ENCODE peak calls at places on chromosomes 3 and 15, in seven cellular contexts. Y is HEK293T; F is stimulated activated CD8-positive, alpha-beta memory T cell treated with anti-CD3 and anti-CD28 coated beads, Interleukin-2, amount 100 ng/mL, for 1 hour; R is NCI-H510A treated with DMSO at 0.1 percent for 48 hours; H is left ventricle myocardium inferior; Q is stimulated activated CD4-positive, alpha-beta T cell treated with anti-CD3 and anti-CD28 coated beads, Interleukin-4, amount 100 ng/mL, for 1 hour; G is NCI-H2081. S is an unnamed sample.

GRCh38 chr15:68820205-68820588 is 498 bp downstream of the ANP32A start:
- DNase-seq in F (no peak), R (no peak), G (peak; percentile 39), Q (peak; percentile 70), Y (no peak), H (peak; percentile 49), S (no peak)

GRCh38 chr3:108035751-108036150 is 55.1 kb downstream of the CD47 start:
- DNase-seq in G (no peak), R (no peak), F (no peak), H (no peak), Q (no peak), Y (no peak), S (no peak)

GRCh38 chr15:45640610-45641009 is 5.8 kb downstream of the SQOR start:
- DNase-seq in H (no peak), G (no peak), R (no peak), F (no peak), Q (no peak), Y (no peak), S (no peak)

GRCh38 chr15:78944202-78944625 is 632 bp downstream of the CTSH start:
- DNase-seq in F (no peak), Y (no peak), G (no peak), Q (no peak), H (no peak), R (no peak), S (no peak)

GRCh38 chr3:159844383-159844730 is 144.3 kb upstream of the IL12A start:
- DNase-seq in Y (no peak), H (no peak), Q (no peak), R (no peak), F (no peak), G (no peak), S (no peak)

GRCh38 chr15:76572983-76573314 is 236.4 kb downstream of the ISL2 start:
- DNase-seq in F (no peak), Q (no peak), Y (no peak), R (no peak), H (no peak), G (no peak), S (no peak)

GRCh38 chr15:40092416-40093223 is 16.1 kb downstream of the BMF start:
- DNase-seq in H (peak; percentile 70), G (peak; percentile 59), Q (no peak), F (no peak), Y (no peak), R (peak; percentile 90), S (no peak)

GRCh38 chr3:11551019-11551418 is 92.7 kb downstream of the VGLL4 start:
- DNase-seq in H (peak; percentile 15), F (no peak), G (no peak), R (no peak), Q (no peak), Y (no peak), S (no peak)

GRCh38 chr3:48561045-48561736 is 2.4 kb downstream of the UCN2 start:
- DNase-seq in Q (no peak), G (no peak), H (peak; percentile 65), R (no peak), Y (no peak), F (no peak), S (no peak)

S was measured in esophagus squamous epithelium.